ENCODE peak calls at places on chromosomes 3 and 15, in six cellular contexts. A is astrocyte of the spinal cord; I is AG08395; U is tibial nerve; O is GM12865; F is stimulated activated CD4-positive, alpha-beta T cell treated with anti-CD3 and anti-CD28 coated beads, Interleukin-1b, Interleukin-23, amount 100 ng/mL, for 1 hour. H is an unnamed sample.

GRCh38 chr15:58931985-58932384 is 1.5 kb downstream of the SLTM start:
- DNase-seq in A (peak; percentile 50), I (peak; percentile 31), U (peak; percentile 20), O (peak; percentile 66), F (no peak), H (peak; percentile 75)

GRCh38 chr3:110881069-110881468 is 190.5 kb upstream of the NECTIN3 start:
- DNase-seq in A (peak; percentile 72), I (peak; percentile 5), U (no peak), O (peak; percentile 47), F (no peak), H (no peak)

GRCh38 chr15:59688383-59688887 is 685 bp downstream of the BNIP2 start:
- DNase-seq in A (peak; percentile 71), I (peak; percentile 34), U (peak; percentile 78), O (peak; percentile 50), F (no peak), H (peak; percentile 72)

GRCh38 chr3:179671709-179672337 is 19.0 kb downstream of the USP13 start:
- DNase-seq in A (peak; percentile 92), I (no peak), U (no peak), O (no peak), F (no peak), H (no peak)

GRCh38 chr15:81502436-81502835 is 128.4 kb upstream of the TMC3 start:
- DNase-seq in A (no peak), I (peak; percentile 20), U (no peak), O (no peak), F (no peak), H (no peak)

GRCh38 chr3:161423911-161424522 is 52.7 kb upstream of the SPTSSB start:
- DNase-seq in A (peak; percentile 61), I (peak; percentile 67), U (peak; percentile 15), O (peak; percentile 26), F (no peak), H (peak; percentile 71)

GRCh38 chr3:99845999-99846398 is 28.3 kb downstream of the CMSS1 start:
- DNase-seq in A (no peak), I (no peak), U (no peak), O (no peak), F (no peak), H (no peak)

GRCh38 chr3:114444216-114444615 is 150.4 kb downstream of the TIGIT start:
- DNase-seq in A (no peak), I (no peak), U (no peak), O (no peak), F (no peak), H (no peak)

GRCh38 chr3:169085827-169086226 is 577.7 kb downstream of the MECOM start:
- DNase-seq in A (peak; percentile 91), I (peak; percentile 88), U (no peak), O (no peak), F (no peak), H (no peak)

GRCh38 chr3:122535964-122536363 is 21.2 kb upstream of the KPNA1 start:
- DNase-seq in A (no peak), I (no peak), U (no peak), O (no peak), F (no peak), H (no peak)

GRCh38 chr3:150733936-150734794 is 28.8 kb downstream of the SIAH2 start:
- DNase-seq in A (no peak), I (no peak), U (no peak), O (no peak), F (no peak), H (no peak)

GRCh38 chr3:100045696-100046095 is 68.6 kb downstream of the FILIP1L start:
- DNase-seq in A (peak; percentile 96), I (peak; percentile 79), U (peak; percentile 61), O (no peak), F (no peak), H (no peak)

GRCh38 chr15:72521682-72522081 is 47.6 kb downstream of the ARIH1 start:
- DNase-seq in A (peak; percentile 43), I (no peak), U (no peak), O (no peak), F (no peak), H (no peak)

GRCh38 chr15:77633913-77634265 is 1.2 kb upstream of the LINGO1 start:
- DNase-seq in A (no peak), I (no peak), U (no peak), O (no peak), F (no peak), H (no peak)

GRCh38 chr15:27676647-27677046 is 422.5 kb downstream of the OCA2 start:
- DNase-seq in A (no peak), I (no peak), U (no peak), O (no peak), F (no peak), H (no peak)

GRCh38 chr3:9398715-9399708 is 1.6 kb downstream of the SETD5 start:
- DNase-seq in A (peak; percentile 59), I (no peak), U (no peak), O (peak; percentile 58), F (no peak), H (peak; percentile 70)

GRCh38 chr3:63857311-63857710 is 6.3 kb downstream of the THOC7 start:
- DNase-seq in A (peak; percentile 22), I (no peak), U (no peak), O (no peak), F (no peak), H (no peak)

GRCh38 chr15:88243895-88244787 is 12.4 kb downstream of the NTRK3 start:
- DNase-seq in A (peak; percentile 5), I (peak; percentile 48), U (peak; percentile 27), O (peak; percentile 35), F (no peak), H (peak; percentile 82)

GRCh38 chr3:112437146-112438022 is 61.9 kb downstream of the BTLA start:
- DNase-seq in A (peak; percentile 29), I (peak; percentile 8), U (no peak), O (peak; percentile 74), F (no peak), H (peak; percentile 81)

GRCh38 chr15:85676332-85676731 is 118.4 kb downstream of the KLHL25 start:
- DNase-seq in A (no peak), I (no peak), U (no peak), O (no peak), F (no peak), H (no peak)

GRCh38 chr3:127158614-127159221 is 34.2 kb upstream of the PRR23E start:
- DNase-seq in A (peak; percentile 6), I (peak; percentile 57), U (no peak), O (no peak), F (no peak), H (no peak)

H was measured in Karpas-422.